ENCODE peak calls at places on chromosomes 6 and 20, in six cellular contexts. One of them, this sample, is unnamed.

GRCh38 chr20:54221996-54222890 is 14.4 kb downstream of the PFDN4 start:
- DNase-seq in NCI-H460: no peak
- DNase-seq in omental fat pad: no peak
- DNase-seq in activated CD4-positive, alpha-beta T cell treated with anti-CD3 and anti-CD28 coated beads for 4 hours: no peak
- DNase-seq in activated T-cell treated with anti-CD3 and anti-CD28 coated beads for 1 hour: no peak
- DNase-seq in stimulated activated CD4-positive, alpha-beta T cell treated with anti-CD3 and anti-CD28 coated beads, Interleukin-4, amount 100 ng/mL, for 1 hour: no peak
- DNase-seq in this sample: no peak

GRCh38 chr20:44187054-44187762 is at the start of gene JPH2:
- DNase-seq in NCI-H460: peak; percentile 70
- DNase-seq in omental fat pad: no peak
- DNase-seq in activated CD4-positive, alpha-beta T cell treated with anti-CD3 and anti-CD28 coated beads for 4 hours: no peak
- DNase-seq in activated T-cell treated with anti-CD3 and anti-CD28 coated beads for 1 hour: no peak
- DNase-seq in stimulated activated CD4-positive, alpha-beta T cell treated with anti-CD3 and anti-CD28 coated beads, Interleukin-4, amount 100 ng/mL, for 1 hour: no peak
- DNase-seq in this sample: no peak

GRCh38 chr6:147204060-147204785 is at the start of gene STXBP5:
- DNase-seq in NCI-H460: no peak
- DNase-seq in omental fat pad: no peak
- DNase-seq in activated CD4-positive, alpha-beta T cell treated with anti-CD3 and anti-CD28 coated beads for 4 hours: peak; percentile 28
- DNase-seq in activated T-cell treated with anti-CD3 and anti-CD28 coated beads for 1 hour: peak; percentile 9
- DNase-seq in stimulated activated CD4-positive, alpha-beta T cell treated with anti-CD3 and anti-CD28 coated beads, Interleukin-4, amount 100 ng/mL, for 1 hour: peak; percentile 31
- DNase-seq in this sample: peak; percentile 77

GRCh38 chr6:149433901-149434300 is 33.8 kb downstream of the SUMO4 start:
- DNase-seq in NCI-H460: no peak
- DNase-seq in omental fat pad: no peak
- DNase-seq in activated CD4-positive, alpha-beta T cell treated with anti-CD3 and anti-CD28 coated beads for 4 hours: no peak
- DNase-seq in activated T-cell treated with anti-CD3 and anti-CD28 coated beads for 1 hour: no peak
- DNase-seq in stimulated activated CD4-positive, alpha-beta T cell treated with anti-CD3 and anti-CD28 coated beads, Interleukin-4, amount 100 ng/mL, for 1 hour: no peak
- DNase-seq in this sample: no peak

GRCh38 chr6:158715330-158716311 is 65.8 kb downstream of the SYTL3 start:
- DNase-seq in NCI-H460: no peak
- DNase-seq in omental fat pad: no peak
- DNase-seq in activated CD4-positive, alpha-beta T cell treated with anti-CD3 and anti-CD28 coated beads for 4 hours: no peak
- DNase-seq in activated T-cell treated with anti-CD3 and anti-CD28 coated beads for 1 hour: no peak
- DNase-seq in stimulated activated CD4-positive, alpha-beta T cell treated with anti-CD3 and anti-CD28 coated beads, Interleukin-4, amount 100 ng/mL, for 1 hour: no peak
- DNase-seq in this sample: no peak

GRCh38 chr20:58438970-58439808 is 50.2 kb downstream of the VAPB start:
- DNase-seq in NCI-H460: no peak
- DNase-seq in omental fat pad: no peak
- DNase-seq in activated CD4-positive, alpha-beta T cell treated with anti-CD3 and anti-CD28 coated beads for 4 hours: no peak
- DNase-seq in activated T-cell treated with anti-CD3 and anti-CD28 coated beads for 1 hour: no peak
- DNase-seq in stimulated activated CD4-positive, alpha-beta T cell treated with anti-CD3 and anti-CD28 coated beads, Interleukin-4, amount 100 ng/mL, for 1 hour: no peak
- DNase-seq in this sample: no peak

GRCh38 chr6:56714982-56715456 is 72.3 kb upstream of the DST start:
- DNase-seq in NCI-H460: no peak
- DNase-seq in omental fat pad: no peak
- DNase-seq in activated CD4-positive, alpha-beta T cell treated with anti-CD3 and anti-CD28 coated beads for 4 hours: no peak
- DNase-seq in activated T-cell treated with anti-CD3 and anti-CD28 coated beads for 1 hour: no peak
- DNase-seq in stimulated activated CD4-positive, alpha-beta T cell treated with anti-CD3 and anti-CD28 coated beads, Interleukin-4, amount 100 ng/mL, for 1 hour: no peak
- DNase-seq in this sample: no peak

GRCh38 chr6:168165891-168166290 is 86.9 kb upstream of the FRMD1 start:
- DNase-seq in NCI-H460: no peak
- DNase-seq in omental fat pad: no peak
- DNase-seq in activated CD4-positive, alpha-beta T cell treated with anti-CD3 and anti-CD28 coated beads for 4 hours: no peak
- DNase-seq in activated T-cell treated with anti-CD3 and anti-CD28 coated beads for 1 hour: no peak
- DNase-seq in stimulated activated CD4-positive, alpha-beta T cell treated with anti-CD3 and anti-CD28 coated beads, Interleukin-4, amount 100 ng/mL, for 1 hour: no peak
- DNase-seq in this sample: peak; percentile 67

GRCh38 chr6:69868961-69869360 is 2.6 kb downstream of the COL19A1 start:
- DNase-seq in NCI-H460: no peak
- DNase-seq in omental fat pad: no peak
- DNase-seq in activated CD4-positive, alpha-beta T cell treated with anti-CD3 and anti-CD28 coated beads for 4 hours: no peak
- DNase-seq in activated T-cell treated with anti-CD3 and anti-CD28 coated beads for 1 hour: no peak
- DNase-seq in stimulated activated CD4-positive, alpha-beta T cell treated with anti-CD3 and anti-CD28 coated beads, Interleukin-4, amount 100 ng/mL, for 1 hour: no peak
- DNase-seq in this sample: no peak

GRCh38 chr20:28616354-28616753 is 2641.1 kb upstream of the DEFB115 start:
- DNase-seq in NCI-H460: no peak
- DNase-seq in omental fat pad: no peak
- DNase-seq in activated CD4-positive, alpha-beta T cell treated with anti-CD3 and anti-CD28 coated beads for 4 hours: no peak
- DNase-seq in activated T-cell treated with anti-CD3 and anti-CD28 coated beads for 1 hour: no peak
- DNase-seq in stimulated activated CD4-positive, alpha-beta T cell treated with anti-CD3 and anti-CD28 coated beads, Interleukin-4, amount 100 ng/mL, for 1 hour: no peak
- DNase-seq in this sample: no peak

GRCh38 chr6:84139311-84139710 is 88.1 kb downstream of the CEP162 start:
- DNase-seq in NCI-H460: no peak
- DNase-seq in omental fat pad: no peak
- DNase-seq in activated CD4-positive, alpha-beta T cell treated with anti-CD3 and anti-CD28 coated beads for 4 hours: no peak
- DNase-seq in activated T-cell treated with anti-CD3 and anti-CD28 coated beads for 1 hour: no peak
- DNase-seq in stimulated activated CD4-positive, alpha-beta T cell treated with anti-CD3 and anti-CD28 coated beads, Interleukin-4, amount 100 ng/mL, for 1 hour: no peak
- DNase-seq in this sample: no peak

This sample was measured in suprapubic skin.